ENCODE peak calls at places on chromosomes 2 and 18, in four cellular contexts. G is choroid plexus epithelial cell, C is epithelial cell of esophagus, W is colonic mucosa. X is an unnamed sample.

GRCh38 chr2:47720036-47720435 is 62.9 kb upstream of the MSH6 start:
- DNase-seq in C (peak; percentile 48), W (no peak), G (peak; percentile 8), X (no peak)

GRCh38 chr2:66761826-66762225 is 326.9 kb downstream of the MEIS1 start:
- DNase-seq in C (no peak), G (no peak), W (no peak), X (no peak)

GRCh38 chr2:114812261-114812660 is 369.8 kb downstream of the DPP10 start:
- DNase-seq in C (no peak), W (no peak), G (no peak), X (no peak)

GRCh38 chr2:240593703-240594451 is 7.3 kb downstream of the CAPN10 start:
- DNase-seq in G (no peak), W (no peak), C (no peak), X (no peak)

GRCh38 chr2:102141915-102142828 is at the start of gene IL1R1:
- DNase-seq in G (peak; percentile 89), C (peak; percentile 77), W (peak; percentile 79), X (peak; percentile 75)

GRCh38 chr2:111122631-111123421 is 2.1 kb downstream of the BCL2L11 start:
- DNase-seq in C (peak; percentile 83), W (peak; percentile 77), G (peak; percentile 82), X (peak; percentile 86)

GRCh38 chr2:168210898-168211570 is 36.4 kb downstream of the STK39 start:
- DNase-seq in C (peak; percentile 95), G (peak; percentile 90), W (no peak), X (no peak)

GRCh38 chr18:44170208-44170880 is 510.3 kb upstream of the SETBP1 start:
- DNase-seq in W (no peak), G (peak; percentile 23), C (no peak), X (no peak)

GRCh38 chr2:88714667-88715066 is 23.2 kb downstream of the RPIA start:
- DNase-seq in W (no peak), C (no peak), G (no peak), X (no peak)

GRCh38 chr2:40097691-40098376 is 318.8 kb upstream of the THUMPD2 start:
- DNase-seq in C (peak; percentile 69), G (peak; percentile 84), W (no peak), X (no peak)

GRCh38 chr2:231260442-231260841 is 62.0 kb downstream of the ARMC9 start:
- DNase-seq in G (peak; percentile 43), C (no peak), W (no peak), X (no peak)

GRCh38 chr2:44753552-44754285 is 187.8 kb upstream of the SIX3 start:
- DNase-seq in W (no peak), G (no peak), C (no peak), X (no peak)

GRCh38 chr18:35515460-35516130 is 17.8 kb upstream of the INO80C start:
- DNase-seq in C (no peak), G (peak; percentile 45), W (no peak), X (no peak)

GRCh38 chr2:237291138-237291792 is 122.7 kb downstream of the COL6A3 start:
- DNase-seq in G (peak; percentile 100), W (peak; percentile 92), C (peak; percentile 95), X (peak; percentile 88)

GRCh38 chr2:127175821-127176354 is 44.2 kb downstream of the CYP27C1 start:
- DNase-seq in W (peak; percentile 30), C (peak; percentile 15), G (no peak), X (no peak)

GRCh38 chr2:234436482-234436837 is 60.4 kb downstream of the ARL4C start:
- DNase-seq in W (no peak), G (no peak), C (no peak), X (no peak)

GRCh38 chr2:20622296-20622686 is 28.6 kb downstream of the HS1BP3 start:
- DNase-seq in G (no peak), W (no peak), C (no peak), X (no peak)

GRCh38 chr18:70195852-70196434 is 9.5 kb downstream of the RTTN start:
- DNase-seq in C (peak; percentile 66), W (peak; percentile 25), G (peak; percentile 82), X (no peak)

GRCh38 chr18:36580874-36581750 is 247.7 kb downstream of the TPGS2 start:
- DNase-seq in G (peak; percentile 30), W (no peak), C (peak; percentile 72), X (no peak)

GRCh38 chr2:240601061-240601830 is 14.7 kb downstream of the CAPN10 start:
- DNase-seq in C (no peak), W (no peak), G (no peak), X (no peak)

GRCh38 chr2:68463287-68463877 is 3.7 kb downstream of the FBXO48 start:
- DNase-seq in W (no peak), C (peak; percentile 73), G (peak; percentile 77), X (no peak)

GRCh38 chr2:105563000-105563719 is 164.3 kb upstream of the FHL2 start:
- DNase-seq in G (no peak), C (no peak), W (no peak), X (no peak)
- TF ChIP-seq CTCF in G (no peak), C (no peak), W (no peak), X (no peak)

DNA sequence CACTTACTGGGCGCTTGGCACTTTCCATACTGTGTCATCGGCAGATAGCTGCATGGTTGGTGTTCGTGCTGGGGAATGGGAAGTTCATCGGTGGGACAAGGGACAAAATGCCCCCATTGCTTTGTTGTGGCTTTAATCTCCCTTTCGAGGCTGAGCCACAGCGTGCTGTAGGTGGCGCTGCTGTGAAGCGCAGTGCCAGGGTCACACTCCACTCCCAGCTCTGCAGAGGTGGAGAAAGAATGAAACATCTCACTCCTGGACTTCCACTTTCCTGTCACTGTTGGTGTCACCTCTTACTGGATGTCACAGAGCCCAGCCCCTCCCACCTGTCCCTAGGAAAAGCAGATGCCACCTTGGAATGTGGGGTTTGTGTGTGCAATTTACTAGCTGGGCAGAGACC is 8.7 kb downstream of the TYMS start:
- DNase-seq in G (no peak), W (no peak), C (no peak), X (no peak)
- TF ChIP-seq CTCF in G (peak; percentile 42), W (no peak), C (no peak), X (no peak)

DNA sequence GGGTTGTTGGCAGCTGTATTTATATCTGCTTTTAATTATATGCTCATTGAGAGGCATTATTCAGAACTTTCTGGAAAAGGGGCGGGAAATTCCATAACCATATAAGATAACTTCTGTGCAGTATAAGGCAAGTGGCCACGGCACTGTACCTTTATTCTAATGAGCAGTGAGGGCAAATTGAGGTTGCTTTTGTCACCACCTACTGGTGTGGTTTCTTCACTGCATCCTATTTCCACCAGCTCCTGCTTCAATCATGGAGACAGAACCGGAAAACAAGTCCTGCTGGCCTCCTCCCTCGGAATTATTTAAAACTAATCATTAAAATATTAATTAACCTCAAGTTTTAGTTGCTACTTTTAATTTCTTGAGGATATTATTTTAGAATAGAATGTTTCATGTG is 759.4 kb downstream of the CBLN2 start:
- DNase-seq in W (peak; percentile 20), C (peak; percentile 20), G (peak; percentile 57), X (no peak)
- TF ChIP-seq CTCF in W (peak; percentile 18), C (peak; percentile 28), G (peak; percentile 77), X (peak; percentile 66)

GRCh38 chr2:6896930-6897759 is 19.6 kb downstream of the RSAD2 start:
- DNase-seq in W (no peak), C (peak; percentile 7), G (peak; percentile 72), X (no peak)
- TF ChIP-seq CTCF in W (peak; percentile 59), C (peak; percentile 45), G (peak; percentile 55), X (peak; percentile 84)